ENCODE peak calls at places on chromosomes 11 and 22, in ten cellular contexts. Y is memory B cell; C is NCI-H1436 treated with DMSO at 0.1 percent for 48 hours; A is stimulated activated CD8-positive, alpha-beta memory T cell treated with anti-CD3 and anti-CD28 coated beads, Interleukin-4, amount 100 ng/mL, for 1 hour; U is neural crest cell; E is HFFc6; S is amniotic stem cell; M is iris pigment epithelial cell; Q is Kasumi-1; V is substantia nigra. P is an unnamed sample.

GRCh38 chr22:31248138-31248745 is 36.1 kb downstream of the LIMK2 start:
- DNase-seq in E (peak; percentile 89), A (peak; percentile 9), U (peak; percentile 61), V (no peak), Q (peak; percentile 84), M (peak; percentile 98), S (peak; percentile 83), Y (no peak), C (no peak), P (no peak)

GRCh38 chr22:43333978-43334377 is 9.2 kb downstream of the SCUBE1 start:
- DNase-seq in E (no peak), Q (no peak), A (no peak), C (no peak), Y (no peak), U (no peak), M (no peak), V (no peak), S (no peak), P (no peak)

GRCh38 chr11:64694821-64695365 is 28.1 kb downstream of the NRXN2 start:
- DNase-seq in M (no peak), A (no peak), U (peak; percentile 58), S (no peak), E (no peak), V (no peak), Y (peak; percentile 38), Q (no peak), C (no peak), P (no peak)

GRCh38 chr11:126339073-126339865 is 16.2 kb upstream of the ST3GAL4 start:
- DNase-seq in V (no peak), Q (no peak), Y (no peak), M (no peak), E (no peak), U (no peak), S (no peak), C (no peak), A (no peak), P (no peak)

GRCh38 chr11:86793307-86793706 is 7.0 kb upstream of the PRSS23 start:
- DNase-seq in M (no peak), C (no peak), U (no peak), A (no peak), Y (no peak), E (no peak), S (no peak), Q (no peak), V (no peak), P (no peak)

GRCh38 chr11:126592496-126593410 is 237.3 kb downstream of the ST3GAL4 start:
- DNase-seq in A (no peak), Y (no peak), S (no peak), U (no peak), V (no peak), C (no peak), Q (no peak), M (no peak), E (no peak), P (no peak)

GRCh38 chr11:9688716-9689511 is 25.0 kb downstream of the SWAP70 start:
- DNase-seq in A (no peak), E (peak; percentile 76), U (no peak), M (peak; percentile 90), V (no peak), Q (peak; percentile 86), Y (peak; percentile 33), S (no peak), C (no peak), P (peak; percentile 81)

GRCh38 chr11:1691878-1692707 is 4.9 kb upstream of the KRTAP5-6 start:
- DNase-seq in M (no peak), Y (no peak), S (no peak), V (no peak), E (no peak), Q (no peak), A (no peak), C (no peak), U (no peak), P (no peak)

GRCh38 chr11:124394408-124394807 is 4.4 kb downstream of the OR8B3 start:
- DNase-seq in M (peak; percentile 65), E (no peak), A (no peak), Q (no peak), V (no peak), C (no peak), U (no peak), S (no peak), Y (no peak), P (no peak)

GRCh38 chr11:4881860-4882500 is at the start of gene OR51T1:
- DNase-seq in Y (no peak), S (no peak), U (no peak), A (no peak), M (peak; percentile 36), C (no peak), E (no peak), V (no peak), Q (no peak), P (no peak)

GRCh38 chr11:100832851-100833250 is 145.8 kb downstream of the ARHGAP42 start:
- DNase-seq in Q (no peak), C (no peak), V (no peak), E (no peak), A (no peak), U (no peak), M (no peak), Y (no peak), S (no peak), P (no peak)

GRCh38 chr22:28369849-28370248 is 309.8 kb downstream of the TTC28 start:
- DNase-seq in U (no peak), E (no peak), Y (no peak), Q (peak; percentile 57), M (no peak), V (no peak), A (no peak), C (no peak), S (no peak), P (no peak)

P was measured in GM12878.